ENCODE peak calls at places on chromosomes 7 and 10, in four cellular contexts. F is HepG2, L is uterus, U is right lobe of liver. O is an unnamed sample.

GRCh38 chr7:157652954-157653826 is 316.4 kb downstream of the DNAJB6 start:
- DNase-seq in U (no peak), F (no peak), L (no peak), O (no peak)

GRCh38 chr7:31940167-31940566 is 130.0 kb downstream of the PDE1C start:
- DNase-seq in F (no peak), U (no peak), L (no peak), O (no peak)

GRCh38 chr10:43048301-43049051 is 28.4 kb upstream of the RET start:
- DNase-seq in F (no peak), L (peak; percentile 6), U (peak; percentile 7), O (no peak)

GRCh38 chr10:75525646-75526045 is 94.2 kb downstream of the LRMDA start:
- DNase-seq in U (no peak), L (no peak), F (no peak), O (no peak)

GRCh38 chr10:88531383-88532092 is 51.6 kb downstream of the RNLS start:
- DNase-seq in F (no peak), L (no peak), U (no peak), O (no peak)

GRCh38 chr10:101482568-101482967 is 105.5 kb downstream of the POLL start:
- DNase-seq in L (no peak), U (no peak), F (no peak), O (no peak)

GRCh38 chr7:130882396-130882795 is 148.4 kb upstream of the KLF14 start:
- DNase-seq in U (no peak), F (no peak), L (no peak), O (no peak)

GRCh38 chr10:49354593-49354992 is 41.3 kb downstream of the DRGX start:
- DNase-seq in F (no peak), U (no peak), L (no peak), O (no peak)

GRCh38 chr7:8221124-8221523 is 40.8 kb downstream of the ICA1 start:
- DNase-seq in F (no peak), L (no peak), U (no peak), O (no peak)

GRCh38 chr7:75727881-75728592 is 10.7 kb downstream of the HIP1 start:
- DNase-seq in L (peak; percentile 46), U (no peak), F (peak; percentile 91), O (no peak)

GRCh38 chr10:102409604-102410426 is 8.8 kb downstream of the PSD start:
- DNase-seq in F (no peak), U (no peak), L (peak; percentile 11), O (no peak)

GRCh38 chr7:45402480-45403218 is 171.5 kb upstream of the ADCY1 start:
- DNase-seq in U (no peak), L (no peak), F (no peak), O (no peak)

GRCh38 chr10:118139321-118139720 is 92.6 kb upstream of the RAB11FIP2 start:
- DNase-seq in U (no peak), L (no peak), F (no peak), O (no peak)

GRCh38 chr7:157136372-157136771 is 2.4 kb upstream of the UBE3C start:
- DNase-seq in U (no peak), L (no peak), F (peak; percentile 49), O (no peak)

GRCh38 chr7:141575654-141576448 is 24.6 kb downstream of the AGK start:
- DNase-seq in L (no peak), U (no peak), F (no peak), O (no peak)

GRCh38 chr7:106053109-106053508 is 59.0 kb downstream of the SYPL1 start:
- DNase-seq in L (no peak), U (no peak), F (no peak), O (no peak)

GRCh38 chr7:157002819-157003421 is 7.5 kb downstream of the MNX1 start:
- DNase-seq in L (no peak), F (no peak), U (no peak), O (no peak)

GRCh38 chr10:83233691-83234090 is 905.6 kb upstream of the GHITM start:
- DNase-seq in F (no peak), L (no peak), U (no peak), O (no peak)

GRCh38 chr7:70634610-70635068 is 497.3 kb upstream of the GALNT17 start:
- DNase-seq in U (no peak), F (no peak), L (no peak), O (no peak)

GRCh38 chr10:18713077-18713476 is 53.8 kb downstream of the ARL5B start:
- DNase-seq in U (no peak), L (no peak), F (peak; percentile 53), O (peak; percentile 2)

GRCh38 chr10:31876616-31877352 is 51.8 kb downstream of the ARHGAP12 start:
- DNase-seq in F (no peak), L (no peak), U (no peak), O (no peak)

GRCh38 chr10:103265712-103266329 is 11.1 kb upstream of the INA start:
- DNase-seq in U (no peak), L (peak; percentile 41), F (peak; percentile 63), O (no peak)

GRCh38 chr10:133158756-133159610 is 1.0 kb upstream of the KNDC1 start:
- DNase-seq in L (peak; percentile 42), F (no peak), U (peak; percentile 45), O (no peak)

GRCh38 chr10:89470628-89471027 is 56.3 kb downstream of the IFIT5 start:
- DNase-seq in F (no peak), U (no peak), L (no peak), O (no peak)

GRCh38 chr10:100739516-100740368 is 5.6 kb upstream of the PAX2 start:
- DNase-seq in L (no peak), F (peak; percentile 41), U (no peak), O (no peak)

GRCh38 chr10:78777466-78778256 is 291.1 kb upstream of the ZMIZ1 start:
- DNase-seq in L (peak; percentile 48), U (no peak), F (no peak), O (peak; percentile 35)

GRCh38 chr7:123120286-123120685 is 79.5 kb downstream of the SLC13A1 start:
- DNase-seq in L (no peak), U (no peak), F (no peak), O (no peak)

GRCh38 chr10:132418520-132419416 is 21.8 kb downstream of the PWWP2B start:
- DNase-seq in L (no peak), U (no peak), F (no peak), O (peak; percentile 70)

GRCh38 chr7:24657980-24658379 is 84.7 kb downstream of the PALS2 start:
- DNase-seq in F (no peak), L (no peak), U (no peak), O (no peak)

GRCh38 chr7:133850497-133851070 is 276.6 kb upstream of the LRGUK start:
- DNase-seq in L (no peak), F (no peak), U (no peak), O (no peak)

GRCh38 chr10:93074137-93074596 is 474 bp downstream of the CYP26A1 start:
- DNase-seq in F (no peak), L (no peak), U (no peak), O (no peak)

GRCh38 chr7:116316838-116317612 is 106.7 kb downstream of the TES start:
- DNase-seq in U (peak; percentile 34), L (peak; percentile 74), F (peak; percentile 54), O (peak; percentile 62)

GRCh38 chr10:132992433-132993215 is 50.3 kb upstream of the CFAP46 start:
- DNase-seq in F (no peak), L (no peak), U (peak; percentile 15), O (no peak)

GRCh38 chr10:127524229-127524628 is 24.9 kb upstream of the NPS start:
- DNase-seq in F (no peak), U (no peak), L (no peak), O (no peak)

GRCh38 chr7:14069961-14070360 is 80.5 kb upstream of the ETV1 start:
- DNase-seq in L (no peak), F (no peak), U (no peak), O (no peak)

GRCh38 chr7:87038993-87039716 is 20.3 kb downstream of the ELAPOR2 start:
- DNase-seq in F (no peak), U (no peak), L (no peak), O (no peak)

GRCh38 chr7:87934699-87935372 is 785 bp downstream of the ADAM22 start:
- DNase-seq in U (no peak), L (no peak), F (no peak), O (no peak)

DNA sequence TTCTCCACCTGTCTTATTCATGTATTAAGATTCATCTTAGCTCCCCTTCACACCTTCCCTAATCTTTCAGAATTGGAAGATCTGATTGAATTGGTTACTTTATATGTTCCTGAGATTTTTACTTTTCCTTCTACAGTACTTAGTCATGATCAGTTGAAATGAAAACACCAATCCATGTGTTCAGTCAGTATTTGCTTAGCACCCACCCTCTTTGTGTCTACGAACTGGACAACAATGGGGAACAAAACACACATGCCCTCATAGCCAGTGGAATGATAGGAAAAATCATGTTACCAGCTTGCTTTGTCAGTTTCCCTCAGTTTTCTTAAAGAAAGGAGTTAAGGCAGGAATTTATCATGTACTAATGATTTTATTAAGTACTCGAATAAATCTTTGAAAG is 2.0 kb downstream of the MASTL start:
- DNase-seq in F (peak; percentile 34), L (no peak), U (no peak), O (no peak)
- H3K4me3 ChIP-seq in F (peak overlapping the region; percentile 6), L (no peak overlapping the region), U (no peak overlapping the region), O (no peak overlapping the region)

GRCh38 chr10:71966046-71967004 is 2.1 kb downstream of the CHST3 start:
- DNase-seq in F (no peak), L (no peak), U (no peak), O (no peak)

GRCh38 chr10:71963756-71964668 is at the start of gene CHST3:
- DNase-seq in L (peak; percentile 84), F (no peak), U (peak; percentile 58), O (peak; percentile 62)

GRCh38 chr10:71963351-71963755 is 842 bp upstream of the CHST3 start:
- DNase-seq in U (no peak), L (peak; percentile 82), F (no peak), O (peak; percentile 89)

GRCh38 chr10:71965623-71966022 is 1.4 kb downstream of the CHST3 start:
- DNase-seq in F (no peak), L (no peak), U (no peak), O (no peak)

GRCh38 chr10:71964669-71965515 is 697 bp downstream of the CHST3 start:
- DNase-seq in U (peak; percentile 31), F (no peak), L (peak; percentile 77), O (no peak)
- TF ChIP-seq POLR2A in U (no peak), F (peak; percentile 33), L (no peak), O (no peak)

GRCh38 chr7:155534691-155535090 is 11.7 kb downstream of the CNPY1 start:
- DNase-seq in L (no peak), F (no peak), U (no peak), O (no peak)
- H3K27me3 ChIP-seq in L (peaks cover 23% of the 10 kb centered on the region), F (peaks cover 12% of the 10 kb centered on the region), U (no peaks in the 10 kb centered on the region), O (peaks cover 67% of the 10 kb centered on the region)

GRCh38 chr10:11757820-11758463 is 15.8 kb downstream of the ECHDC3 start:
- DNase-seq in L (peak; percentile 87), F (peak; percentile 83), U (peak; percentile 85), O (peak; percentile 79)
- H3K4me3 ChIP-seq in L (no peak overlapping the region), F (peak overlapping the region; percentile 43), U (no peak overlapping the region), O (no peak overlapping the region)

DNA sequence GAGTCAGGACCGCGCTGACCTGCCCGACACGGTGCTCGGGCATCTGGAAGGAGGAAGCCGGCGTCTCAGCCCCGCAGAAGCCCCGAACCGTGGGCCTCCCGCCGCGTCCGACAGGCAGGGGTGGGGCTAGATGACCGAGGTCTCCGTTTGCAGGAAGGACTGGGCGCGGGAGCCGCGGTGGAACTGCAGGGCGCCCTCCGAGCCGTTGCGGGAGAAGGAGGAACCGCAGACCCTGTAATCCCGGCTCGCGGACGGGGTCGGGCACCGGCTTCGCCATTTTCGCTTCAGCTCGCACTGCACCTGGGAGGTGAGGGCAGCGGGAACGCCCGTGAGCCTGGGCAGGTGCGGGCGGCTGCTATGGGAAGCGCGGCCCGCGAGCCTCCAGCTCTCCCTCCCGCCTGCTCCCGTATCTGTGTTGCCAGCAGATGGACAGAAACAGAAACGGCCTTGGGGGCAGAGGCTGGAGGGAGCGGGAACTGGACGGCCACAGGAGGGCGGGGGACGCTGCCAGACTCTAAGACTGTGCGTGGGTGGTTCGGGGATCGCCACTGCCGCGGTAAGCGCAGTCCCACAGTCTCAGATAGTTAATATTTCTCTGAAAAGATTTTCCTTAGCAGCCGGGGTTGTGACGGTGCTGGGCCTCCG is 114.1 kb downstream of the VIPR2 start:
- DNase-seq in F (peak; percentile 46), U (peak; percentile 52), L (peak; percentile 52), O (peak; percentile 57)
- TF ChIP-seq POLR2A in F (no peak), U (no peak), L (peak; percentile 21), O (no peak)